ENCODE peak calls at places on chromosome X, in eight cellular contexts. E is HCT116, R is MM.1S, I is hepatocyte, H is GM23338, L is SK-N-SH, J is neural progenitor cell, O is PC-3. T is an unnamed sample.

GRCh38 chrX:21708116-21708515 is 49.8 kb downstream of the SMPX start:
- DNase-seq in E (no peak), L (no peak), R (no peak), J (no peak), I (no peak), H (peak; percentile 36), O (peak; percentile 4), T (peak; percentile 5)

GRCh38 chrX:51641421-51642021 is 22.8 kb upstream of the CENPVL3 start:
- DNase-seq in R (peak; percentile 32), E (peak; percentile 36), O (peak; percentile 68), L (peak; percentile 54), I (peak; percentile 61), H (peak; percentile 82), J (peak; percentile 67), T (peak; percentile 60)

GRCh38 chrX:65578346-65578745 is 43.8 kb upstream of the LAS1L start:
- DNase-seq in I (no peak), H (no peak), L (no peak), R (no peak), J (no peak), O (no peak), E (no peak), T (no peak)

GRCh38 chrX:17024896-17025295 is 78.4 kb downstream of the REPS2 start:
- DNase-seq in O (no peak), R (no peak), J (no peak), I (peak; percentile 28), H (peak; percentile 47), E (no peak), L (peak; percentile 36), T (no peak)

GRCh38 chrX:109270580-109271484 is 211.1 kb downstream of the GUCY2F start:
- DNase-seq in L (no peak), E (peak; percentile 13), J (no peak), I (no peak), R (peak; percentile 97), O (no peak), H (no peak), T (peak; percentile 12)

GRCh38 chrX:28639502-28639901 is 52.3 kb downstream of the IL1RAPL1 start:
- DNase-seq in L (no peak), E (peak; percentile 74), J (no peak), O (peak; percentile 70), H (peak; percentile 57), R (no peak), I (no peak), T (no peak)

GRCh38 chrX:39874202-39874816 is 223.4 kb downstream of the BCOR start:
- DNase-seq in E (no peak), I (no peak), O (peak; percentile 74), R (no peak), H (no peak), J (no peak), L (no peak), T (no peak)

GRCh38 chrX:103330601-103331397 is 760 bp downstream of the TCEAL7 start:
- DNase-seq in O (no peak), I (peak; percentile 20), E (no peak), H (peak; percentile 64), J (peak; percentile 69), L (peak; percentile 56), R (no peak), T (peak; percentile 20)

GRCh38 chrX:132023896-132024386 is 839 bp downstream of the STK26 start:
- DNase-seq in I (no peak), H (peak; percentile 60), R (peak; percentile 35), L (no peak), J (peak; percentile 49), O (peak; percentile 31), E (no peak), T (no peak)

GRCh38 chrX:154517101-154517781 is 1.2 kb upstream of the FAM3A start:
- DNase-seq in H (peak; percentile 21), O (no peak), J (peak; percentile 11), I (peak; percentile 39), L (no peak), E (no peak), R (no peak), T (no peak)

GRCh38 chrX:24646745-24647182 is 383 bp downstream of the PCYT1B start:
- DNase-seq in R (no peak), J (peak; percentile 93), I (peak; percentile 28), O (no peak), E (no peak), H (peak; percentile 70), L (peak; percentile 10), T (peak; percentile 13)

GRCh38 chrX:39859991-39860861 is 237.5 kb downstream of the BCOR start:
- DNase-seq in H (peak; percentile 33), E (peak; percentile 27), I (peak; percentile 65), R (peak; percentile 80), J (peak; percentile 70), O (peak; percentile 73), L (peak; percentile 48), T (peak; percentile 65)

GRCh38 chrX:40100141-40100536 is 2.4 kb upstream of the BCOR start:
- DNase-seq in H (no peak), I (peak; percentile 57), E (no peak), J (peak; percentile 67), L (peak; percentile 63), O (peak; percentile 60), R (peak; percentile 27), T (no peak)

GRCh38 chrX:17859609-17860178 is 1.4 kb downstream of the RAI2 start:
- DNase-seq in R (no peak), J (peak; percentile 16), E (no peak), O (no peak), L (peak; percentile 40), I (peak; percentile 17), H (peak; percentile 11), T (no peak)

GRCh38 chrX:135625995-135626394 is 87.4 kb upstream of the CT45A1 start:
- DNase-seq in L (peak; percentile 14), R (no peak), H (peak; percentile 34), E (peak; percentile 2), O (peak; percentile 39), I (peak; percentile 7), J (peak; percentile 17), T (peak; percentile 33)

GRCh38 chrX:65644621-65645287 is 22.7 kb upstream of the MSN start:
- DNase-seq in O (peak; percentile 91), E (peak; percentile 39), J (no peak), I (peak; percentile 47), H (no peak), L (peak; percentile 12), R (no peak), T (peak; percentile 87)

GRCh38 chrX:134377537-134377936 is 82.4 kb upstream of the HPRT1 start:
- DNase-seq in H (no peak), I (peak; percentile 34), E (no peak), R (peak; percentile 64), L (peak; percentile 37), J (peak; percentile 44), O (peak; percentile 60), T (peak; percentile 69)

GRCh38 chrX:65932173-65933084 is 107.5 kb downstream of the VSIG4 start:
- DNase-seq in H (peak; percentile 8), J (peak; percentile 12), L (peak; percentile 9), I (peak; percentile 20), O (peak; percentile 86), R (no peak), E (peak; percentile 92), T (no peak)

GRCh38 chrX:154371771-154372300 is 2.6 kb downstream of the FLNA start:
- DNase-seq in E (no peak), O (no peak), R (no peak), H (no peak), J (peak; percentile 33), L (no peak), I (no peak), T (no peak)

GRCh38 chrX:12693754-12694153 is 97.5 kb upstream of the PRPS2 start:
- DNase-seq in L (no peak), E (no peak), J (no peak), R (no peak), H (no peak), O (no peak), I (no peak), T (peak; percentile 1)

GRCh38 chrX:75113664-75114063 is 42.4 kb downstream of the ABCB7 start:
- DNase-seq in O (no peak), J (no peak), I (no peak), R (no peak), H (no peak), E (no peak), L (no peak), T (no peak)

GRCh38 chrX:53374923-53375322 is 47.5 kb downstream of the SMC1A start:
- DNase-seq in R (no peak), H (peak; percentile 17), J (no peak), O (no peak), E (no peak), I (no peak), L (no peak), T (no peak)
- H3K27me3 ChIP-seq in R (no peaks in the 10 kb centered on the region), H (no peaks in the 10 kb centered on the region), J (no peaks in the 10 kb centered on the region), O (no peaks in the 10 kb centered on the region), E (no peaks in the 10 kb centered on the region), I (no peaks in the 10 kb centered on the region), L (no peaks in the 10 kb centered on the region), T (no peaks in the 10 kb centered on the region)

DNA sequence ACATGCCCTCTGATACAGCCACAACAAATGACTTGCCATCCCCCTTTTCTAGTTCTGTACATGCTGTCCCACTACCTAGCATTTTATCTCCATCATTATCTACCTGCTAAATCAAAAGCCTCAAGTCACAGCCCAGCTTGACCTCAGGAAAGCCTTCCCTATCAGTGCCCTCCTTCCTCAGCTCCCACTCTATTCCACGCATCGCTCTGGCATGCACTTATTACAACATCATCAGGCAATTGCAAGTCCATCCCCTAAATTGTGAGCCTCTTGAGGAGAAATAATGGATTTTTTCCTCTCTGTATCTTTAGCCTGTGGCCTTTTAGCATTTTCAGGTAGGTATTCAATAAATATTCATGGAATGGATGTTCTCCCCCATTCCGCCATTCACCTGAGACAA is 5.7 kb downstream of the ARL13A start:
- DNase-seq in E (no peak), I (no peak), R (no peak), O (no peak), H (no peak), J (no peak), L (no peak), T (peak; percentile 52)
- TF ChIP-seq EZH2phosphoT487 in E (no peak), I (no peak), R (no peak), O (no peak), H (no peak), J (no peak), L (no peak), T (no peak)

GRCh38 chrX:2705036-2705435 is 13.9 kb downstream of the CD99 start:
- DNase-seq in H (no peak), I (no peak), O (no peak), L (no peak), R (no peak), E (no peak), J (no peak), T (peak; percentile 51)
- H3K4me1 ChIP-seq in H (peaks cover 28% of the 10 kb centered on the region), I (peaks cover 47% of the 10 kb centered on the region), O (peaks cover 36% of the 10 kb centered on the region), L (peaks cover 5% of the 10 kb centered on the region), R (no peaks in the 10 kb centered on the region), E (peaks cover 8% of the 10 kb centered on the region), J (peaks cover 12% of the 10 kb centered on the region), T (peaks cover 60% of the 10 kb centered on the region)

GRCh38 chrX:115560211-115560977 is 580 bp upstream of the PLS3 start:
- DNase-seq in H (no peak), E (peak; percentile 48), R (no peak), J (no peak), L (no peak), O (peak; percentile 92), I (peak; percentile 79), T (no peak)

GRCh38 chrX:115561605-115562491 is 874 bp downstream of the PLS3 start:
- DNase-seq in E (no peak), O (peak; percentile 38), L (peak; percentile 77), H (peak; percentile 41), J (peak; percentile 82), R (no peak), I (peak; percentile 80), T (peak; percentile 67)

GRCh38 chrX:115562492-115562872 is 1.5 kb downstream of the PLS3 start:
- DNase-seq in E (no peak), L (no peak), H (peak; percentile 47), R (no peak), O (peak; percentile 45), I (peak; percentile 70), J (no peak), T (peak; percentile 59)

GRCh38 chrX:115559672-115560071 is 1.3 kb upstream of the PLS3 start:
- DNase-seq in R (no peak), L (no peak), I (peak; percentile 16), J (no peak), E (no peak), H (no peak), O (no peak), T (no peak)

GRCh38 chrX:115560978-115561604 is at the start of gene PLS3:
- DNase-seq in E (peak; percentile 77), I (peak; percentile 93), O (peak; percentile 78), L (peak; percentile 85), R (peak; percentile 42), J (peak; percentile 93), H (peak; percentile 87), T (peak; percentile 83)
- H3K27me3 ChIP-seq in E (no peaks in the 10 kb centered on the region), I (no peaks in the 10 kb centered on the region), O (no peaks in the 10 kb centered on the region), L (peaks cover 4% of the 10 kb centered on the region), R (no peaks in the 10 kb centered on the region), J (no peaks in the 10 kb centered on the region), H (no peaks in the 10 kb centered on the region), T (no peaks in the 10 kb centered on the region)